ENCODE peak calls at places on chromosomes 12 and 14, in nine cellular contexts. E is AG04449; D is stimulated activated effector memory CD8-positive, alpha-beta T cell treated with anti-CD3 and anti-CD28 coated beads, Interleukin-12 subunit alpha, Interleukin-12 subunit beta, amount 100 ng/mL, for 72 hours; H is Calu3; T is mesenchymal stem cell; F is lung; J is upper lobe of left lung; M is mucosa of descending colon; O is SW480. W is an unnamed sample.
A peak's percentile ranks its signal among the peaks of the same experiment; 100 is the strongest.

GRCh38 chr12:105704788-105705187 is 374.3 kb downstream of the C12orf75 start:
- DNase-seq in M (peak; percentile 35), J (no peak), O (no peak), E (no peak), T (no peak), H (no peak), D (no peak), F (no peak), W (no peak)

GRCh38 chr14:66074546-66074945 is 411.6 kb upstream of the CCDC196 start:
- DNase-seq in T (no peak), O (no peak), D (no peak), F (no peak), J (no peak), H (no peak), E (no peak), M (no peak), W (no peak)

GRCh38 chr14:71833476-71833875 is 98.8 kb upstream of the RGS6 start:
- DNase-seq in T (no peak), D (no peak), O (no peak), F (no peak), E (no peak), M (no peak), J (no peak), H (no peak), W (no peak)

GRCh38 chr12:18700254-18700653 is 37.6 kb downstream of the PLCZ1 start:
- DNase-seq in O (no peak), T (peak; percentile 44), D (no peak), M (no peak), J (no peak), H (no peak), F (no peak), E (no peak), W (no peak)

GRCh38 chr14:72126091-72126490 is 193.9 kb downstream of the RGS6 start:
- DNase-seq in T (no peak), M (no peak), E (no peak), D (no peak), J (no peak), O (no peak), H (no peak), F (no peak), W (no peak)

GRCh38 chr12:93375906-93376305 is 1.8 kb upstream of the NUDT4 start:
- DNase-seq in H (no peak), J (no peak), O (no peak), T (no peak), E (no peak), F (no peak), D (no peak), M (no peak), W (no peak)

GRCh38 chr12:6872073-6873048 is 742 bp downstream of the SPSB2 start:
- DNase-seq in E (no peak), T (peak; percentile 73), O (peak; percentile 78), D (peak; percentile 96), H (peak; percentile 91), M (peak; percentile 96), J (peak; percentile 97), F (peak; percentile 82), W (no peak)

GRCh38 chr14:101726295-101726953 is 35.1 kb upstream of the PPP2R5C start:
- DNase-seq in H (no peak), T (no peak), J (no peak), E (no peak), M (no peak), O (no peak), F (no peak), D (peak; percentile 54), W (no peak)

GRCh38 chr14:84401631-84402030 is 1128.3 kb upstream of the FLRT2 start:
- DNase-seq in H (no peak), D (no peak), E (no peak), F (no peak), T (no peak), O (no peak), M (no peak), J (no peak), W (no peak)

GRCh38 chr12:122830517-122831214 is 4.6 kb upstream of the HIP1R start:
- DNase-seq in T (peak; percentile 73), J (no peak), F (peak; percentile 56), E (no peak), D (no peak), H (peak; percentile 78), O (peak; percentile 80), M (no peak), W (no peak)

GRCh38 chr14:95549656-95550585 is 15.1 kb downstream of the GLRX5 start:
- DNase-seq in D (no peak), J (no peak), F (no peak), M (peak; percentile 53), T (no peak), O (peak; percentile 83), H (peak; percentile 57), E (no peak), W (no peak)

GRCh38 chr12:113277511-113277910 is 56.2 kb downstream of the TPCN1 start:
- DNase-seq in H (no peak), E (no peak), D (no peak), F (no peak), T (no peak), O (no peak), M (peak; percentile 14), J (no peak), W (no peak)

GRCh38 chr14:105283899-105284298 is 16.9 kb downstream of the BRF1 start:
- DNase-seq in M (no peak), D (no peak), F (no peak), O (no peak), E (no peak), T (no peak), J (peak; percentile 48), H (no peak), W (no peak)

GRCh38 chr12:47779943-47780504 is 7.0 kb downstream of the SLC48A1 start:
- DNase-seq in F (no peak), J (no peak), D (no peak), E (no peak), H (no peak), T (no peak), M (no peak), O (no peak), W (no peak)

GRCh38 chr14:73323889-73324535 is 86.7 kb downstream of the PAPLN start:
- DNase-seq in O (no peak), J (no peak), E (no peak), T (no peak), F (no peak), M (no peak), D (no peak), H (no peak), W (no peak)

GRCh38 chr14:52949711-52950409 is 990 bp downstream of the FERMT2 start:
- DNase-seq in D (no peak), F (peak; percentile 49), J (no peak), E (no peak), H (peak; percentile 8), O (peak; percentile 62), T (peak; percentile 75), M (no peak), W (no peak)

GRCh38 chr12:27142102-27142721 is 59.8 kb upstream of the C12orf71 start:
- DNase-seq in O (peak; percentile 88), T (peak; percentile 78), D (peak; percentile 60), M (no peak), E (peak; percentile 28), H (peak; percentile 74), F (peak; percentile 67), J (no peak), W (peak; percentile 37)

GRCh38 chr12:132426349-132427176 is 63.4 kb upstream of the FBRSL1 start:
- DNase-seq in F (no peak), E (no peak), M (no peak), O (no peak), T (no peak), H (no peak), J (peak; percentile 42), D (no peak), W (no peak)

GRCh38 chr12:23099104-23099503 is 474.1 kb downstream of the ETNK1 start:
- DNase-seq in J (no peak), D (no peak), M (no peak), O (no peak), H (no peak), F (no peak), E (no peak), T (no peak), W (no peak)

GRCh38 chr14:103679351-103679750 is 35.9 kb downstream of the XRCC3 start:
- DNase-seq in E (no peak), F (no peak), O (peak; percentile 46), J (peak; percentile 90), D (no peak), H (peak; percentile 24), T (peak; percentile 28), M (peak; percentile 53), W (no peak)

GRCh38 chr14:104370256-104370870 is 209.2 kb upstream of the C14orf180 start:
- DNase-seq in M (no peak), O (peak; percentile 63), J (peak; percentile 54), D (no peak), H (peak; percentile 26), T (no peak), E (no peak), F (no peak), W (no peak)

GRCh38 chr12:77940566-77940965 is 109.9 kb downstream of the NAV3 start:
- DNase-seq in M (no peak), J (no peak), H (peak; percentile 8), F (no peak), O (no peak), E (no peak), T (peak; percentile 74), D (no peak), W (no peak)

GRCh38 chr14:103142031-103142430 is 18.8 kb downstream of the TNFAIP2 start:
- DNase-seq in T (no peak), F (no peak), D (no peak), O (no peak), E (no peak), H (no peak), J (no peak), M (no peak), W (no peak)

GRCh38 chr12:6941267-6941666 is 2.3 kb upstream of the RNU7-1 start:
- DNase-seq in M (peak; percentile 51), J (peak; percentile 81), D (no peak), E (no peak), F (no peak), H (no peak), T (no peak), O (no peak), W (no peak)

GRCh38 chr12:119020377-119021360 is 39.3 kb downstream of the SRRM4 start:
- DNase-seq in H (peak; percentile 43), D (no peak), O (peak; percentile 9), M (peak; percentile 46), J (no peak), E (no peak), T (no peak), F (peak; percentile 48), W (no peak)

GRCh38 chr14:78498062-78498595 is 328.0 kb downstream of the NRXN3 start:
- DNase-seq in E (no peak), J (no peak), T (no peak), F (no peak), D (no peak), M (no peak), O (no peak), H (no peak), W (no peak)

GRCh38 chr14:44700694-44701093 is 193.6 kb upstream of the FSCB start:
- DNase-seq in O (no peak), M (no peak), E (no peak), T (no peak), F (no peak), D (no peak), J (no peak), H (no peak), W (no peak)

GRCh38 chr14:68050177-68050576 is 230.6 kb downstream of the RAD51B start:
- DNase-seq in H (no peak), T (no peak), E (no peak), D (no peak), J (no peak), M (no peak), F (no peak), O (no peak), W (no peak)

GRCh38 chr14:68552597-68552996 is 240.3 kb downstream of the ZFP36L1 start:
- DNase-seq in D (no peak), J (no peak), H (no peak), F (no peak), O (peak; percentile 59), E (no peak), T (peak; percentile 37), M (no peak), W (peak; percentile 58)

GRCh38 chr12:114851981-114852380 is 168.0 kb upstream of the TBX3 start:
- DNase-seq in J (no peak), M (no peak), E (no peak), O (no peak), D (no peak), H (no peak), F (no peak), T (no peak), W (no peak)

GRCh38 chr14:104688755-104689619 is at the start of gene INF2:
- DNase-seq in H (peak; percentile 78), O (peak; percentile 88), D (peak; percentile 67), T (peak; percentile 64), M (peak; percentile 83), J (peak; percentile 94), F (no peak), E (no peak), W (no peak)